ENCODE peak calls at places on chromosomes 3 and 15, in five cellular contexts. F, R, P, C and A are unnamed samples.

GRCh38 chr3:28053759-28054158 is 187.7 kb upstream of the CMC1 start:
- DNase-seq in F (peak; percentile 43), C (no peak), R (no peak), P (no peak), A (no peak)

GRCh38 chr15:61906961-61907752 is 153.1 kb downstream of the VPS13C start:
- DNase-seq in R (no peak), P (no peak), C (no peak), F (no peak), A (no peak)

GRCh38 chr3:129429080-129429451 is 630 bp upstream of the EFCAB12 start:
- DNase-seq in P (no peak), C (no peak), F (no peak), R (no peak), A (no peak)

GRCh38 chr3:46461971-46462910 is 2.5 kb downstream of the LTF start:
- DNase-seq in F (no peak), C (no peak), R (no peak), P (no peak), A (no peak)

GRCh38 chr3:194255252-194256039 is 95.7 kb downstream of the CPN2 start:
- DNase-seq in P (peak; percentile 44), F (no peak), R (peak; percentile 44), C (peak; percentile 33), A (no peak)

GRCh38 chr3:101036213-101036618 is 43.0 kb upstream of the ABI3BP start:
- DNase-seq in R (peak; percentile 28), P (no peak), F (peak; percentile 87), C (no peak), A (peak; percentile 97)

GRCh38 chr3:171703144-171703543 is 107.1 kb downstream of the PLD1 start:
- DNase-seq in F (no peak), C (no peak), R (no peak), P (no peak), A (no peak)

GRCh38 chr15:33194237-33194636 is 277 bp downstream of the FMN1 start:
- DNase-seq in P (no peak), R (no peak), F (no peak), C (peak; percentile 31), A (no peak)

GRCh38 chr15:88745696-88746095 is 57.5 kb upstream of the ACAN start:
- DNase-seq in C (no peak), F (no peak), P (no peak), R (no peak), A (peak; percentile 26)

GRCh38 chr3:13851091-13851849 is 28.6 kb downstream of the WNT7A start:
- DNase-seq in F (no peak), P (no peak), R (no peak), C (no peak), A (no peak)

GRCh38 chr3:126999383-126999782 is 16.5 kb downstream of the PLXNA1 start:
- DNase-seq in F (no peak), C (no peak), R (no peak), P (no peak), A (no peak)

GRCh38 chr3:59313365-59313764 is 263.5 kb upstream of the CFAP20DC start:
- DNase-seq in C (peak; percentile 54), F (peak; percentile 8), R (peak; percentile 37), P (peak; percentile 37), A (peak; percentile 56)

GRCh38 chr15:90001062-90001682 is at the start of gene ZNF710:
- DNase-seq in R (peak; percentile 45), P (peak; percentile 22), C (peak; percentile 56), F (peak; percentile 63), A (peak; percentile 48)

GRCh38 chr3:169914321-169914720 is 2.9 kb downstream of the SAMD7 start:
- DNase-seq in P (no peak), F (peak; percentile 27), C (no peak), R (no peak), A (no peak)

GRCh38 chr3:165532851-165533250 is 304.4 kb downstream of the BCHE start:
- DNase-seq in C (no peak), R (no peak), F (no peak), P (no peak), A (no peak)

GRCh38 chr15:44092221-44092620 is 102.8 kb downstream of the FRMD5 start:
- DNase-seq in F (no peak), C (no peak), P (no peak), R (no peak), A (no peak)

GRCh38 chr3:184687363-184688049 is 24.4 kb downstream of the MAGEF1 start:
- DNase-seq in P (no peak), R (peak; percentile 40), C (peak; percentile 47), F (no peak), A (no peak)

GRCh38 chr3:184231671-184232070 is 2.3 kb downstream of the VWA5B2 start:
- DNase-seq in R (no peak), C (no peak), P (no peak), F (no peak), A (no peak)

GRCh38 chr3:25820372-25820771 is 30.5 kb downstream of the OXSM start:
- DNase-seq in C (no peak), P (no peak), F (peak; percentile 91), R (no peak), A (peak; percentile 70)

GRCh38 chr3:177468331-177468730 is 271.0 kb upstream of the TBL1XR1 start:
- DNase-seq in F (peak; percentile 44), R (no peak), P (no peak), C (no peak), A (peak; percentile 93)

GRCh38 chr3:106277731-106278130 is 408.9 kb upstream of the CBLB start:
- DNase-seq in F (no peak), R (no peak), C (no peak), P (no peak), A (peak; percentile 48)

GRCh38 chr15:45550436-45550835 is 27.9 kb upstream of the SLC30A4 start:
- DNase-seq in C (no peak), P (no peak), R (no peak), F (no peak), A (no peak)

GRCh38 chr3:117752984-117753717 is 1043.6 kb downstream of the TUSC7 start:
- DNase-seq in C (no peak), R (no peak), F (no peak), P (no peak), A (no peak)

GRCh38 chr3:14521611-14522010 is 18.5 kb downstream of the GRIP2 start:
- DNase-seq in C (no peak), P (no peak), R (no peak), F (no peak), A (no peak)

GRCh38 chr15:29322407-29322806 is 52.8 kb upstream of the NSMCE3 start:
- DNase-seq in R (no peak), P (no peak), C (no peak), F (no peak), A (no peak)

GRCh38 chr3:107882881-107883280 is 207.9 kb downstream of the CD47 start:
- DNase-seq in C (no peak), R (no peak), F (no peak), P (no peak), A (no peak)

GRCh38 chr3:161038725-161039124 is 66.4 kb downstream of the B3GALNT1 start:
- DNase-seq in R (no peak), F (no peak), C (no peak), P (no peak), A (no peak)

GRCh38 chr3:87006844-87007439 is 16.0 kb upstream of the VGLL3 start:
- DNase-seq in R (no peak), C (no peak), F (no peak), P (no peak), A (peak; percentile 17)